ENCODE peak calls at places on chromosomes 11 and 22, in nine cellular contexts. R is kidney epithelial cell, Q is left lung, T is transverse colon, E is testis, M is H7, L is cardiac muscle cell, S is kidney, X is left ventricle myocardium inferior. V is an unnamed sample.

GRCh38 chr11:109033627-109034340 is 368.9 kb downstream of the DDX10 start:
- DNase-seq in T (no peak), R (peak; percentile 43), M (no peak), L (no peak), S (no peak), E (no peak), X (no peak), Q (no peak), V (peak; percentile 93)

GRCh38 chr11:14793546-14793945 is 98.5 kb downstream of the CYP2R1 start:
- DNase-seq in T (no peak), S (no peak), Q (no peak), E (no peak), M (no peak), L (no peak), R (no peak), X (no peak), V (no peak)

GRCh38 chr11:40285520-40285919 is 1173.9 kb downstream of the LRRC4C start:
- DNase-seq in Q (no peak), M (no peak), R (no peak), L (no peak), E (no peak), S (no peak), T (no peak), X (no peak), V (no peak)

GRCh38 chr22:19815093-19815822 is 39.4 kb downstream of the GNB1L start:
- DNase-seq in X (no peak), M (peak; percentile 23), S (no peak), R (no peak), T (no peak), L (no peak), Q (no peak), E (no peak), V (no peak)

GRCh38 chr11:37788141-37788877 is 1190.3 kb upstream of the RAG2 start:
- DNase-seq in X (no peak), R (peak; percentile 76), Q (no peak), E (no peak), L (no peak), S (no peak), T (no peak), M (no peak), V (peak; percentile 95)

GRCh38 chr11:14242198-14242597 is 116.8 kb downstream of the RRAS2 start:
- DNase-seq in M (no peak), X (peak; percentile 41), E (peak; percentile 60), Q (no peak), L (no peak), S (no peak), T (no peak), R (no peak), V (no peak)

GRCh38 chr11:83725161-83725560 is 439.0 kb upstream of the CCDC90B start:
- DNase-seq in L (peak; percentile 19), S (no peak), E (no peak), T (no peak), X (no peak), Q (no peak), R (no peak), M (no peak), V (no peak)

GRCh38 chr11:48081151-48082010 is 101.0 kb downstream of the PTPRJ start:
- DNase-seq in E (peak; percentile 18), T (no peak), R (peak; percentile 77), M (no peak), S (peak; percentile 84), X (peak; percentile 77), Q (no peak), L (no peak), V (peak; percentile 68)

GRCh38 chr11:75352417-75353206 is 1.2 kb upstream of the ARRB1 start:
- DNase-seq in L (no peak), S (peak; percentile 28), R (no peak), T (peak; percentile 72), E (no peak), M (no peak), Q (peak; percentile 92), X (no peak), V (no peak)

GRCh38 chr22:41584881-41585280 is 4.8 kb downstream of the PMM1 start:
- DNase-seq in S (no peak), X (no peak), L (no peak), R (no peak), E (no peak), T (no peak), Q (no peak), M (no peak), V (no peak)

GRCh38 chr11:64284048-64284961 is at the start of gene BAD:
- DNase-seq in Q (peak; percentile 97), M (peak; percentile 100), T (peak; percentile 97), E (peak; percentile 98), X (peak; percentile 95), R (no peak), S (peak; percentile 98), L (peak; percentile 96), V (peak; percentile 92)

GRCh38 chr11:110859240-110859835 is 147.1 kb upstream of the ARHGAP20 start:
- DNase-seq in E (no peak), S (no peak), Q (no peak), M (no peak), L (no peak), R (no peak), T (no peak), X (no peak), V (no peak)

GRCh38 chr22:27754247-27754887 is 47.2 kb downstream of the MN1 start:
- DNase-seq in M (peak; percentile 36), Q (no peak), X (no peak), E (no peak), L (no peak), S (no peak), R (no peak), T (no peak), V (no peak)

GRCh38 chr11:17734418-17734911 is at the start of gene KCNC1:
- DNase-seq in Q (peak; percentile 77), T (no peak), E (peak; percentile 69), R (no peak), M (peak; percentile 92), S (peak; percentile 71), X (no peak), L (peak; percentile 82), V (no peak)

GRCh38 chr22:19480173-19480568 is 451 bp downstream of the CDC45 start:
- DNase-seq in S (no peak), L (no peak), T (no peak), Q (no peak), E (no peak), R (no peak), X (no peak), M (no peak), V (no peak)

GRCh38 chr11:114846040-114846791 is 167.9 kb downstream of the NXPE2 start:
- DNase-seq in X (peak; percentile 63), T (no peak), M (no peak), Q (no peak), E (no peak), S (no peak), L (no peak), R (no peak), V (no peak)

GRCh38 chr22:30017824-30018223 is 62.4 kb upstream of the HORMAD2 start:
- DNase-seq in T (no peak), R (no peak), E (no peak), L (no peak), Q (no peak), M (no peak), X (no peak), S (no peak), V (no peak)

GRCh38 chr11:17208257-17208999 is 642 bp upstream of the PIK3C2A start:
- DNase-seq in M (no peak), Q (no peak), R (peak; percentile 65), X (no peak), E (peak; percentile 78), L (peak; percentile 76), T (peak; percentile 62), S (no peak), V (peak; percentile 50)

GRCh38 chr11:71213696-71214552 is 38.5 kb downstream of the SHANK2 start:
- DNase-seq in S (no peak), E (no peak), L (no peak), R (no peak), M (peak; percentile 41), Q (no peak), X (no peak), T (no peak), V (no peak)

GRCh38 chr22:40289991-40290459 is 56.3 kb upstream of the ADSL start:
- DNase-seq in L (no peak), S (no peak), Q (peak; percentile 84), T (peak; percentile 27), E (no peak), X (no peak), R (no peak), M (no peak), V (peak; percentile 39)
- H3K36me3 ChIP-seq in L (peaks cover 65% of the 10 kb centered on the region), S (peaks cover 45% of the 10 kb centered on the region), Q (peaks cover 81% of the 10 kb centered on the region), T (peaks cover 39% of the 10 kb centered on the region), E (no peaks in the 10 kb centered on the region), X (peaks cover 83% of the 10 kb centered on the region), R (no peaks in the 10 kb centered on the region), M (peaks cover 32% of the 10 kb centered on the region), V (peaks cover 18% of the 10 kb centered on the region)

GRCh38 chr22:35422145-35422544 is 22.2 kb downstream of the MCM5 start:
- DNase-seq in S (peak; percentile 40), T (no peak), R (no peak), Q (peak; percentile 31), M (no peak), L (no peak), E (no peak), X (no peak), V (no peak)
- H3K36me3 ChIP-seq in S (peaks cover 13% of the 10 kb centered on the region), T (peaks cover 11% of the 10 kb centered on the region), R (peaks cover 3% of the 10 kb centered on the region), Q (peaks cover 96% of the 10 kb centered on the region), M (peaks cover 62% of the 10 kb centered on the region), L (peaks cover 9% of the 10 kb centered on the region), E (no peaks in the 10 kb centered on the region), X (peaks cover 74% of the 10 kb centered on the region), V (no peaks in the 10 kb centered on the region)

GRCh38 chr22:24542641-24543040 is 12.3 kb downstream of the GUCD1 start:
- DNase-seq in S (no peak), E (no peak), L (no peak), X (peak; percentile 53), M (no peak), Q (peak; percentile 85), T (no peak), R (no peak), V (no peak)
- H3K36me3 ChIP-seq in S (peaks cover 57% of the 10 kb centered on the region), E (no peaks in the 10 kb centered on the region), L (peaks cover 34% of the 10 kb centered on the region), X (peaks cover 83% of the 10 kb centered on the region), M (peaks cover 44% of the 10 kb centered on the region), Q (peaks cover 93% of the 10 kb centered on the region), T (peaks cover 59% of the 10 kb centered on the region), R (peaks cover 6% of the 10 kb centered on the region), V (peaks cover 59% of the 10 kb centered on the region)

GRCh38 chr22:45777046-45777851 is 105.6 kb downstream of the ATXN10 start:
- DNase-seq in M (no peak), R (peak; percentile 86), X (no peak), Q (no peak), E (no peak), S (no peak), L (no peak), T (no peak), V (no peak)

GRCh38 chr22:45776313-45776585 is 104.6 kb downstream of the ATXN10 start:
- DNase-seq in M (no peak), R (no peak), Q (no peak), L (no peak), E (no peak), X (no peak), T (no peak), S (no peak), V (no peak)

GRCh38 chr22:45775569-45776312 is 104.1 kb downstream of the ATXN10 start:
- DNase-seq in R (no peak), T (no peak), E (no peak), L (no peak), S (no peak), M (no peak), X (no peak), Q (no peak), V (no peak)

GRCh38 chr22:45774016-45774670 is 102.5 kb downstream of the ATXN10 start:
- DNase-seq in T (no peak), R (no peak), L (no peak), X (no peak), M (no peak), S (no peak), Q (no peak), E (no peak), V (no peak)

GRCh38 chr22:45775062-45775461 is 103.4 kb downstream of the ATXN10 start:
- DNase-seq in M (no peak), T (no peak), X (no peak), R (no peak), E (no peak), L (no peak), Q (no peak), S (no peak), V (no peak)
- H3K36me3 ChIP-seq in M (no peaks in the 10 kb centered on the region), T (no peaks in the 10 kb centered on the region), X (peaks cover 8% of the 10 kb centered on the region), R (no peaks in the 10 kb centered on the region), E (no peaks in the 10 kb centered on the region), L (no peaks in the 10 kb centered on the region), Q (peaks cover 5% of the 10 kb centered on the region), S (no peaks in the 10 kb centered on the region), V (no peaks in the 10 kb centered on the region)

V was measured in brain microvascular endothelial cell.